ENCODE peak calls at places on chromosomes 11 and 22, in seven cellular contexts. I, C, F, G, B, R and P are unnamed samples.
A peak's percentile ranks its signal among the peaks of the same experiment; 100 is the strongest.

GRCh38 chr11:129960216-129961214 is 42.1 kb downstream of the PRDM10 start:
- DNase-seq in R (no peak), C (peak; percentile 47), G (no peak), I (no peak), F (peak; percentile 93), B (peak; percentile 94), P (peak; percentile 51)

GRCh38 chr11:117743121-117743815 is 53.7 kb downstream of the DSCAML1 start:
- DNase-seq in G (no peak), F (no peak), C (no peak), I (no peak), R (no peak), B (no peak), P (no peak)

GRCh38 chr11:117691501-117691900 is 105.5 kb downstream of the DSCAML1 start:
- DNase-seq in G (no peak), B (no peak), R (no peak), F (no peak), C (no peak), I (no peak), P (no peak)

GRCh38 chr11:88849368-88849767 is 216.4 kb downstream of the GRM5 start:
- DNase-seq in C (peak; percentile 54), B (no peak), I (no peak), R (no peak), G (no peak), F (peak; percentile 52), P (no peak)

GRCh38 chr22:39220897-39221850 is 23.6 kb downstream of the PDGFB start:
- DNase-seq in R (no peak), I (no peak), C (peak; percentile 33), B (no peak), G (no peak), F (peak; percentile 30), P (no peak)

GRCh38 chr11:11842426-11843008 is 745 bp downstream of the USP47 start:
- DNase-seq in C (peak; percentile 70), B (peak; percentile 81), G (peak; percentile 23), R (peak; percentile 56), F (peak; percentile 78), I (no peak), P (peak; percentile 85)

GRCh38 chr11:123363556-123363955 is 66.5 kb upstream of the GRAMD1B start:
- DNase-seq in R (no peak), I (no peak), F (no peak), C (no peak), B (no peak), G (no peak), P (no peak)

GRCh38 chr11:119049081-119049480 is 7.9 kb downstream of the HYOU1 start:
- DNase-seq in I (no peak), F (no peak), G (no peak), R (no peak), C (no peak), B (no peak), P (no peak)

GRCh38 chr11:113603277-113604059 is 102.6 kb downstream of the TMPRSS5 start:
- DNase-seq in I (no peak), F (peak; percentile 41), R (no peak), G (no peak), B (no peak), C (no peak), P (no peak)

GRCh38 chr22:27597703-27598444 is 203.7 kb downstream of the MN1 start:
- DNase-seq in C (no peak), I (no peak), G (no peak), B (no peak), F (peak; percentile 43), R (no peak), P (no peak)

GRCh38 chr11:91653091-91653754 is 571.4 kb upstream of the FAT3 start:
- DNase-seq in C (no peak), G (no peak), F (no peak), R (no peak), B (no peak), I (no peak), P (no peak)

GRCh38 chr22:49422668-49423067 is 405.0 kb downstream of the BRD1 start:
- DNase-seq in C (no peak), B (no peak), R (no peak), I (no peak), G (no peak), F (no peak), P (no peak)

GRCh38 chr11:59255281-59255680 is 42.6 kb upstream of the MPEG1 start:
- DNase-seq in C (no peak), F (no peak), B (no peak), G (no peak), R (no peak), I (no peak), P (no peak)

GRCh38 chr22:44838316-44839016 is 86.1 kb downstream of the ARHGAP8 start:
- DNase-seq in G (no peak), C (no peak), I (no peak), B (no peak), R (no peak), F (no peak), P (no peak)

GRCh38 chr11:2817431-2817830 is 68.1 kb downstream of the CDKN1C start:
- DNase-seq in G (no peak), F (no peak), I (no peak), B (no peak), C (no peak), R (no peak), P (no peak)

GRCh38 chr11:65422633-65423515 is at the start of gene NEAT1:
- DNase-seq in G (peak; percentile 82), I (peak; percentile 80), F (peak; percentile 95), C (peak; percentile 90), R (peak; percentile 99), B (peak; percentile 94), P (peak; percentile 81)

GRCh38 chr11:129694538-129694937 is 121.1 kb upstream of the TMEM45B start:
- DNase-seq in B (no peak), I (no peak), G (no peak), R (no peak), F (no peak), C (no peak), P (no peak)